ENCODE peak calls at places on chromosomes 6 and 20, in seven cellular contexts. O is lung, K is tibial nerve, W is spleen, T is colonic mucosa, Y is PC-9, P is body of pancreas. I is an unnamed sample. For H3K36me3, the result is how much of the 10 kb centered on the place peaks cover.

GRCh38 chr6:78523622-78524021 is 343.7 kb upstream of the IRAK1BP1 start:
- DNase-seq in O (no peak), K (no peak), W (no peak), T (no peak), Y (no peak), P (no peak), I (no peak)

GRCh38 chr6:18585032-18585573 is 198.0 kb downstream of the RNF144B start:
- DNase-seq in O (peak), K (no peak), W (no peak), T (peak), Y (no peak), P (peak), I (peak)

GRCh38 chr20:10111144-10111771 is 76.5 kb downstream of the ANKEF1 start:
- DNase-seq in O (no peak), K (no peak), W (no peak), T (peak), Y (no peak), P (peak), I (no peak)

GRCh38 chr6:63509652-63510352 is 62.5 kb upstream of the LOC128125822 start:
- DNase-seq in O (no peak), K (no peak), W (no peak), T (peak), Y (no peak), P (peak), I (no peak)

GRCh38 chr6:140062042-140063041 is 687.9 kb upstream of the CITED2 start:
- DNase-seq in O (peak), K (peak), W (no peak), T (no peak), Y (peak), P (peak), I (peak)

GRCh38 chr6:156028310-156029131 is 572.9 kb upstream of the NOX3 start:
- DNase-seq in O (no peak), K (no peak), W (no peak), T (no peak), Y (no peak), P (peak), I (no peak)

GRCh38 chr20:4507288-4507719 is 214.4 kb upstream of the PRND start:
- DNase-seq in O (no peak), K (no peak), W (no peak), T (no peak), Y (peak), P (no peak), I (peak)

GRCh38 chr6:168415149-168415992 is 25.6 kb upstream of the SMOC2 start:
- DNase-seq in O (no peak), K (peak), W (no peak), T (no peak), Y (no peak), P (no peak), I (no peak)

GRCh38 chr6:85461806-85462185 is 11.9 kb downstream of the NT5E start:
- DNase-seq in O (no peak), K (no peak), W (no peak), T (no peak), Y (no peak), P (no peak), I (no peak)

GRCh38 chr6:53527249-53527765 is 17.6 kb downstream of the GCLC start:
- DNase-seq in O (no peak), K (no peak), W (no peak), T (no peak), Y (no peak), P (no peak), I (no peak)

GRCh38 chr6:16698988-16699868 is 62.0 kb downstream of the ATXN1 start:
- DNase-seq in O (no peak), K (no peak), W (no peak), T (no peak), Y (no peak), P (no peak), I (no peak)
- H3K4me3 ChIP-seq in O (no peak), K (no peak), W (no peak), T (no peak), Y (no peak), P (no peak), I (no peak)

DNA sequence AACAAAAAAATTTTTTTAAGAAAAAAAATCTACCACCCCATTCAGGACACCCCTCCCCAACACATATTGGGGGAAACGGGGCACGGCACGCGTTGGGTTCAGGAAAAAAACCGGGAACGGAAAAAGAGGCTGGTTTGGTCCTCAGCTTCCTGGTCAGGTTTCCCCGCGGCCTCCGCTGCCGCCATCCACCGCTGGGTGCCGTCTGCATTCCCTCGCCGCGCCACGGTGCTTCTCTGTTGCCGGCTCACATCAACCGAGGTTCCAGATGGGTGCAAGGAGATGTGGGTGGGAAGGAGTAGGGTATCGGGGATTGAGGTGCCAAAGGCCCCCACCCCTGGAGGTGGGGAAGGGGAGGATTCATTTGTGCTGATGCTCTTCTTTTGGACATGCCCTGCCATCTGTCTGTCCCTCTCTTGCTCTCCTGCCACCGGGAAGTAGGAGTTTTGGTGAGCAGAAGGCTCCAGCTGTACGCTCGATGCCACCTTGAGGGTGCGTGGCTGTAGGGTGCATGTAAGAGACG is 5.8 kb downstream of the MCCD1 start:
- DNase-seq in O (no peak), K (no peak), W (no peak), T (no peak), Y (no peak), P (no peak), I (no peak)
- H3K36me3 ChIP-seq in O (half or more), K (half or more), W (half or more), T (under half), Y (half or more), P (under half), I (half or more)

GRCh38 chr20:63828951-63829350 is 2.1 kb downstream of the ZBTB46 start:
- DNase-seq in O (no peak), K (no peak), W (no peak), T (no peak), Y (peak), P (no peak), I (no peak)
- H3K4me3 ChIP-seq in O (no peak), K (peak), W (peak), T (no peak), Y (no peak), P (no peak), I (no peak)

GRCh38 chr6:26133730-26134129 is 46.5 kb downstream of the HFE start:
- DNase-seq in O (no peak), K (no peak), W (no peak), T (no peak), Y (no peak), P (no peak), I (no peak)

GRCh38 chr6:26140967-26141294 is 53.7 kb downstream of the HFE start:
- DNase-seq in O (no peak), K (no peak), W (no peak), T (no peak), Y (no peak), P (no peak), I (no peak)

GRCh38 chr6:26140254-26140966 is 53.2 kb downstream of the HFE start:
- DNase-seq in O (no peak), K (no peak), W (no peak), T (no peak), Y (no peak), P (no peak), I (no peak)

GRCh38 chr6:26131618-26132017 is 44.4 kb downstream of the HFE start:
- DNase-seq in O (no peak), K (no peak), W (no peak), T (no peak), Y (no peak), P (no peak), I (no peak)

DNA sequence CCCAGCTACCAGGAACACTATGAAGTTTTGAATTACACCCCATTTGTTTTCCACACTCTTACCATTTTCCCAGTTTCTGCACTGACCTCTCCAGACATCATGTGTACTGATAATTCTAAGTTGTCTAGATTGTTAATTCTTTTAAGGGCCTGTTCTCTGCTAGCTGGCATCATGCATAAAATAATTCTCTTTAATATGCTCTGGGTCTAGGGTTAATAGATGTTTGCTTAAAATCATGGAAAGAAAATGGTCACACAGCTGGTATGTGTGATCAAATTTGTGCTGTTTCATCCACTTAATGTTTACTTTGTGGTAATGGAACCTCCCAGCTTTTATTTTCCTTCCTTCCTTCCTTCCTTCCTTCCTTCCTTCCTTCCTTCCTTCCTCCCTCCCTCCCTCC is 49.1 kb downstream of the HFE start:
- DNase-seq in O (no peak), K (no peak), W (no peak), T (no peak), Y (no peak), P (no peak), I (no peak)
- H3K36me3 ChIP-seq in O (under half), K (under half), W (under half), T (under half), Y (under half), P (under half), I (under half)

DNA sequence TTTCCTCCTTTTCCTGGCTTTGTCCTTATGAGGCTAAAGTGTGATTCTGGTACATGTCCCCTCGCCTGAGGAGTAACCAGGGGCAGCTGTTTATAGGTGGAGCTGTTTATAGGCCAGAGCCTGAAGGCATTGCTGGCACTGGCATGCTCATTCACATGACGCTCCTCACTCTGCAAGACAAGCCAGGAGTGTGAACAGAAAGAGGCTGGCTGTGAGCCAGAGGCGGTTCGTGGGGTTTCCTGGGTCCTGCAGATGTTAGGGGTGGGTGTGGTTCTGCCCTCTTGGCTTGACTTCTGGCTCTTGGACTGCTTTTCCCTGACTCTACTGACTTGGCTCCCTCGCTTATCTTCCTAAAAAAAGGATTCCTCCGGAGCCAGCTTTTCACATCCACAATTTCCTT is 12.8 kb upstream of the MDFI start:
- DNase-seq in O (no peak), K (no peak), W (no peak), T (peak), Y (no peak), P (no peak), I (no peak)
- H3K4me3 ChIP-seq in O (no peak), K (no peak), W (no peak), T (no peak), Y (no peak), P (no peak), I (no peak)

DNA sequence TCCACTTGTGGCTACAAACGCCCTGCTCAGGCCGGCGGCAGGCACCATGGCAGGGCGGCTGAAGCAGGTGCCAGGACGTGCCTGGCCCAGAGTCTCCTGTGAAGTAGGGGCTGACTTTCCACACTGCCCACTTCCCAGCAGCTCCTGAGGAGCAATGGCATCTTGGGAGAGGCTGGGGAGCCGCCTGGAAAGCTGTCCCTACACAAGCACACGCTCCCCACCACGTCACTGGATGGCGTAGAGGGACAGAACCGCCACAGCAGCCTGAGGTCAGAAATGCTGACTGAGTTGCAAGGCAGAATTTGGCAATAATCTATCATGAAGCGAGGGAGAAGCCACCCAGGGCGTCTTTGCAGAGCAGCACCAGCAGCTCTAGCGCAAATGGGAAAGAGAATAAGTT is 86.3 kb downstream of the NINL start:
- DNase-seq in O (no peak), K (no peak), W (no peak), T (no peak), Y (no peak), P (no peak), I (no peak)
- H3K36me3 ChIP-seq in O (under half), K (half or more), W (under half), T (under half), Y (under half), P (under half), I (under half)

I was measured in brain microvascular endothelial cell.